ENCODE peak calls at places on chromosomes 6 and 20, in six cellular contexts. One of them, this sample, is unnamed.

GRCh38 chr6:134063966-134064445 is 11.6 kb upstream of the SLC2A12 start:
- DNase-seq in AG04450: peak
- DNase-seq in fibroblast of mammary gland: peak
- DNase-seq in HCEC 1CT: peak
- DNase-seq in Daoy: peak
- DNase-seq in NCI-H345: peak
- DNase-seq in this sample: peak

GRCh38 chr20:64232794-64233193 is 22.8 kb upstream of the PCMTD2 start:
- DNase-seq in HCEC 1CT: no peak
- DNase-seq in Daoy: peak
- DNase-seq in NCI-H345: peak
- DNase-seq in fibroblast of mammary gland: no peak
- DNase-seq in AG04450: no peak
- DNase-seq in this sample: peak

GRCh38 chr6:152634773-152635172 is 2.4 kb downstream of the SYNE1 start:
- DNase-seq in Daoy: no peak
- DNase-seq in fibroblast of mammary gland: no peak
- DNase-seq in NCI-H345: no peak
- DNase-seq in AG04450: no peak
- DNase-seq in HCEC 1CT: no peak
- DNase-seq in this sample: no peak

GRCh38 chr6:125867483-125867935 is 76.7 kb downstream of the NCOA7 start:
- DNase-seq in fibroblast of mammary gland: peak
- DNase-seq in AG04450: peak
- DNase-seq in NCI-H345: peak
- DNase-seq in HCEC 1CT: peak
- DNase-seq in Daoy: peak
- DNase-seq in this sample: peak

GRCh38 chr20:62039738-62040137 is 25.9 kb downstream of the TAF4 start:
- DNase-seq in AG04450: no peak
- DNase-seq in Daoy: no peak
- DNase-seq in NCI-H345: no peak
- DNase-seq in fibroblast of mammary gland: no peak
- DNase-seq in HCEC 1CT: no peak
- DNase-seq in this sample: no peak

GRCh38 chr6:105372142-105372861 is 30.6 kb downstream of the PREP start:
- DNase-seq in HCEC 1CT: no peak
- DNase-seq in NCI-H345: no peak
- DNase-seq in Daoy: no peak
- DNase-seq in AG04450: no peak
- DNase-seq in fibroblast of mammary gland: no peak
- DNase-seq in this sample: no peak

GRCh38 chr6:113786168-113786567 is 71.0 kb upstream of the MARCKS start:
- DNase-seq in HCEC 1CT: no peak
- DNase-seq in fibroblast of mammary gland: no peak
- DNase-seq in NCI-H345: no peak
- DNase-seq in Daoy: no peak
- DNase-seq in AG04450: no peak
- DNase-seq in this sample: no peak

GRCh38 chr6:106751501-106752252 is 122.3 kb downstream of the QRSL1 start:
- DNase-seq in HCEC 1CT: peak
- DNase-seq in fibroblast of mammary gland: no peak
- DNase-seq in NCI-H345: no peak
- DNase-seq in Daoy: peak
- DNase-seq in AG04450: no peak
- DNase-seq in this sample: no peak

GRCh38 chr6:33288141-33288941 is 698 bp downstream of the WDR46 start:
- DNase-seq in fibroblast of mammary gland: no peak
- DNase-seq in Daoy: no peak
- DNase-seq in NCI-H345: no peak
- DNase-seq in HCEC 1CT: no peak
- DNase-seq in AG04450: no peak
- DNase-seq in this sample: no peak

GRCh38 chr6:107493158-107494057 is 3.5 kb downstream of the SOBP start:
- DNase-seq in Daoy: peak
- DNase-seq in AG04450: peak
- DNase-seq in fibroblast of mammary gland: peak
- DNase-seq in HCEC 1CT: peak
- DNase-seq in NCI-H345: peak
- DNase-seq in this sample: peak

GRCh38 chr20:18390201-18390600 is 76.6 kb downstream of the DZANK1 start:
- DNase-seq in HCEC 1CT: no peak
- DNase-seq in AG04450: no peak
- DNase-seq in NCI-H345: no peak
- DNase-seq in Daoy: no peak
- DNase-seq in fibroblast of mammary gland: no peak
- DNase-seq in this sample: no peak

GRCh38 chr6:1313755-1314503 is 2.0 kb downstream of the FOXQ1 start:
- DNase-seq in Daoy: peak
- DNase-seq in fibroblast of mammary gland: no peak
- DNase-seq in AG04450: no peak
- DNase-seq in HCEC 1CT: no peak
- DNase-seq in NCI-H345: no peak
- DNase-seq in this sample: no peak

GRCh38 chr6:135568366-135568765 is 70.8 kb upstream of the AHI1 start:
- DNase-seq in HCEC 1CT: peak
- DNase-seq in fibroblast of mammary gland: peak
- DNase-seq in NCI-H345: no peak
- DNase-seq in AG04450: peak
- DNase-seq in Daoy: peak
- DNase-seq in this sample: no peak

GRCh38 chr20:46206025-46206424 is 87.9 kb downstream of the CD40 start:
- DNase-seq in AG04450: no peak
- DNase-seq in HCEC 1CT: peak
- DNase-seq in fibroblast of mammary gland: peak
- DNase-seq in NCI-H345: no peak
- DNase-seq in Daoy: peak
- DNase-seq in this sample: no peak

GRCh38 chr6:33994198-33995045 is 151.5 kb downstream of the GRM4 start:
- DNase-seq in AG04450: no peak
- DNase-seq in fibroblast of mammary gland: no peak
- DNase-seq in Daoy: no peak
- DNase-seq in HCEC 1CT: no peak
- DNase-seq in NCI-H345: no peak
- DNase-seq in this sample: no peak

GRCh38 chr20:31823360-31824124 is 4.4 kb downstream of the MYLK2 start:
- DNase-seq in NCI-H345: no peak
- DNase-seq in fibroblast of mammary gland: no peak
- DNase-seq in Daoy: no peak
- DNase-seq in HCEC 1CT: no peak
- DNase-seq in AG04450: no peak
- DNase-seq in this sample: no peak

GRCh38 chr6:31168606-31169005 is 1.9 kb downstream of the POU5F1 start:
- DNase-seq in AG04450: no peak
- DNase-seq in HCEC 1CT: no peak
- DNase-seq in NCI-H345: no peak
- DNase-seq in fibroblast of mammary gland: no peak
- DNase-seq in Daoy: no peak
- DNase-seq in this sample: no peak

GRCh38 chr6:87237804-87238203 is 82.4 kb downstream of the ZNF292 start:
- DNase-seq in fibroblast of mammary gland: peak
- DNase-seq in HCEC 1CT: peak
- DNase-seq in Daoy: no peak
- DNase-seq in NCI-H345: no peak
- DNase-seq in AG04450: no peak
- DNase-seq in this sample: no peak

GRCh38 chr6:33144373-33144772 is 47.9 kb downstream of the COL11A2 start:
- DNase-seq in NCI-H345: no peak
- DNase-seq in Daoy: peak
- DNase-seq in HCEC 1CT: no peak
- DNase-seq in fibroblast of mammary gland: peak
- DNase-seq in AG04450: no peak
- DNase-seq in this sample: no peak

GRCh38 chr6:106122941-106123337 is 36.8 kb downstream of the PRDM1 start:
- DNase-seq in NCI-H345: no peak
- DNase-seq in fibroblast of mammary gland: no peak
- DNase-seq in HCEC 1CT: no peak
- DNase-seq in Daoy: no peak
- DNase-seq in AG04450: no peak
- DNase-seq in this sample: no peak

GRCh38 chr6:11789754-11790153 is 11.2 kb upstream of the ADTRP start:
- DNase-seq in fibroblast of mammary gland: no peak
- DNase-seq in AG04450: no peak
- DNase-seq in HCEC 1CT: no peak
- DNase-seq in Daoy: no peak
- DNase-seq in NCI-H345: no peak
- DNase-seq in this sample: no peak

GRCh38 chr6:149107973-149108372 is 209.5 kb upstream of the TAB2 start:
- DNase-seq in NCI-H345: no peak
- DNase-seq in HCEC 1CT: no peak
- DNase-seq in Daoy: no peak
- DNase-seq in fibroblast of mammary gland: no peak
- DNase-seq in AG04450: no peak
- DNase-seq in this sample: no peak

GRCh38 chr20:59628171-59628570 is 23.8 kb downstream of the PHACTR3 start:
- DNase-seq in HCEC 1CT: no peak
- DNase-seq in AG04450: no peak
- DNase-seq in fibroblast of mammary gland: no peak
- DNase-seq in NCI-H345: no peak
- DNase-seq in Daoy: no peak
- DNase-seq in this sample: no peak

GRCh38 chr6:62265906-62266305 is 20.1 kb downstream of the KHDRBS2 start:
- DNase-seq in AG04450: no peak
- DNase-seq in NCI-H345: no peak
- DNase-seq in fibroblast of mammary gland: no peak
- DNase-seq in HCEC 1CT: no peak
- DNase-seq in Daoy: no peak
- DNase-seq in this sample: no peak

GRCh38 chr6:42137192-42137753 is 5.1 kb downstream of the C6orf132 start:
- DNase-seq in Daoy: peak
- DNase-seq in NCI-H345: no peak
- DNase-seq in fibroblast of mammary gland: no peak
- DNase-seq in HCEC 1CT: no peak
- DNase-seq in AG04450: no peak
- DNase-seq in this sample: no peak

GRCh38 chr6:157110620-157111019 is 212.7 kb downstream of the TMEM242 start:
- DNase-seq in AG04450: peak
- DNase-seq in NCI-H345: no peak
- DNase-seq in HCEC 1CT: peak
- DNase-seq in fibroblast of mammary gland: peak
- DNase-seq in Daoy: peak
- DNase-seq in this sample: no peak

GRCh38 chr6:153941768-153942167 is 97.3 kb upstream of the OPRM1 start:
- DNase-seq in fibroblast of mammary gland: no peak
- DNase-seq in NCI-H345: no peak
- DNase-seq in AG04450: no peak
- DNase-seq in Daoy: no peak
- DNase-seq in HCEC 1CT: no peak
- DNase-seq in this sample: no peak

GRCh38 chr20:63636752-63637633 is 10.1 kb upstream of the GMEB2 start:
- DNase-seq in Daoy: no peak
- DNase-seq in fibroblast of mammary gland: peak
- DNase-seq in AG04450: no peak
- DNase-seq in HCEC 1CT: no peak
- DNase-seq in NCI-H345: no peak
- DNase-seq in this sample: no peak

GRCh38 chr6:107864235-107864970 is 40.3 kb upstream of the SCML4 start:
- DNase-seq in HCEC 1CT: no peak
- DNase-seq in AG04450: no peak
- DNase-seq in fibroblast of mammary gland: no peak
- DNase-seq in Daoy: no peak
- DNase-seq in NCI-H345: no peak
- DNase-seq in this sample: no peak

GRCh38 chr6:37546141-37546871 is 46.6 kb upstream of the CCDC167 start:
- DNase-seq in NCI-H345: no peak
- DNase-seq in fibroblast of mammary gland: no peak
- DNase-seq in AG04450: no peak
- DNase-seq in HCEC 1CT: no peak
- DNase-seq in Daoy: no peak
- DNase-seq in this sample: no peak

GRCh38 chr20:37407573-37408002 is 61.6 kb downstream of the SRC start:
- DNase-seq in AG04450: no peak
- DNase-seq in Daoy: peak
- DNase-seq in NCI-H345: no peak
- DNase-seq in HCEC 1CT: no peak
- DNase-seq in fibroblast of mammary gland: peak
- DNase-seq in this sample: no peak